ENCODE peak calls at places on chromosomes 4 and X, in ten cellular contexts. L is fibroblast of lung, A is brain microvascular endothelial cell, O is lung, W is HepG2, F is lower lobe of right lung, P is heart right ventricle, B is breast epithelium, Y is upper lobe of right lung, I is testis. N is an unnamed sample.
A peak's percentile ranks its signal among the peaks of the same experiment; 100 is the strongest.

GRCh38 chrX:49754238-49754857 is 58.6 kb upstream of the PAGE1 start:
- DNase-seq in L (peak; percentile 34), F (peak; percentile 43), W (peak; percentile 24), Y (peak; percentile 57), I (peak; percentile 59), O (no peak), P (peak; percentile 11), A (peak; percentile 15), B (no peak), N (no peak)

GRCh38 chr4:147582386-147583077 is 34.7 kb upstream of the TMEM184C start:
- DNase-seq in P (no peak), A (peak; percentile 18), Y (no peak), I (no peak), F (no peak), O (no peak), B (no peak), W (no peak), L (peak; percentile 47), N (no peak)

GRCh38 chrX:149198980-149199732 is 305.9 kb downstream of the IDS start:
- DNase-seq in B (no peak), F (no peak), I (no peak), L (no peak), P (no peak), O (no peak), Y (no peak), W (no peak), A (no peak), N (no peak)

GRCh38 chr4:92091335-92091734 is 212.4 kb upstream of the GRID2 start:
- DNase-seq in F (no peak), O (no peak), I (no peak), L (no peak), P (no peak), B (no peak), A (no peak), Y (no peak), W (peak; percentile 21), N (no peak)

GRCh38 chr4:125736057-125736456 is 421.3 kb downstream of the FAT4 start:
- DNase-seq in I (no peak), O (no peak), A (peak; percentile 80), Y (no peak), P (no peak), F (no peak), L (peak; percentile 42), B (no peak), W (peak; percentile 3), N (no peak)

GRCh38 chrX:36957425-36958328 is 50.5 kb upstream of the FAM47C start:
- DNase-seq in L (no peak), F (peak; percentile 56), B (no peak), O (peak; percentile 32), I (no peak), A (no peak), P (no peak), W (no peak), Y (peak; percentile 79), N (no peak)

GRCh38 chrX:4844376-4844775 is 1130.9 kb upstream of the PRKX start:
- DNase-seq in B (no peak), I (no peak), F (no peak), A (no peak), Y (no peak), W (no peak), O (no peak), P (no peak), L (no peak), N (no peak)

GRCh38 chr4:96205143-96205542 is 365.2 kb downstream of the PDHA2 start:
- DNase-seq in B (no peak), P (no peak), A (no peak), Y (no peak), W (no peak), O (no peak), I (no peak), L (no peak), F (no peak), N (no peak)

GRCh38 chr4:136412708-136413107 is 1119.6 kb downstream of the PCDH18 start:
- DNase-seq in W (no peak), O (no peak), P (no peak), Y (no peak), L (peak; percentile 52), I (no peak), F (no peak), A (peak; percentile 29), B (no peak), N (no peak)

GRCh38 chr4:88672987-88673386 is 24.6 kb downstream of the NAP1L5 start:
- DNase-seq in F (no peak), W (peak; percentile 28), A (peak; percentile 48), B (no peak), O (no peak), L (peak; percentile 65), I (peak; percentile 44), Y (no peak), P (no peak), N (no peak)

GRCh38 chr4:72255269-72255668 is 223.5 kb downstream of the NPFFR2 start:
- DNase-seq in Y (no peak), P (no peak), A (no peak), L (no peak), B (no peak), W (no peak), I (no peak), O (no peak), F (no peak), N (no peak)

GRCh38 chrX:38108364-38108763 is 102.0 kb downstream of the SYTL5 start:
- DNase-seq in O (no peak), L (no peak), A (peak; percentile 2), Y (no peak), P (no peak), B (no peak), F (no peak), W (no peak), I (no peak), N (no peak)

GRCh38 chr4:177384856-177385396 is 57.3 kb downstream of the AGA start:
- DNase-seq in A (no peak), O (no peak), Y (no peak), P (no peak), B (no peak), F (no peak), W (peak; percentile 8), I (no peak), L (no peak), N (no peak)

GRCh38 chr4:68874507-68874906 is 58.7 kb downstream of the UGT2B10 start:
- DNase-seq in B (no peak), W (no peak), P (no peak), I (no peak), F (no peak), L (no peak), O (no peak), Y (no peak), A (no peak), N (no peak)

GRCh38 chr4:179076865-179077264 is 1634.6 kb upstream of the AGA start:
- DNase-seq in Y (no peak), A (no peak), F (no peak), P (no peak), L (no peak), I (no peak), B (no peak), O (no peak), W (no peak), N (no peak)

GRCh38 chrX:25004485-25005032 is 11.2 kb downstream of the ARX start:
- DNase-seq in O (no peak), P (no peak), F (no peak), A (no peak), L (no peak), W (no peak), B (no peak), Y (no peak), I (no peak), N (no peak)

GRCh38 chr4:147984065-147984777 is 252.3 kb downstream of the ARHGAP10 start:
- DNase-seq in F (no peak), O (no peak), Y (no peak), P (no peak), L (peak; percentile 58), W (peak; percentile 38), I (peak; percentile 28), A (peak; percentile 41), B (no peak), N (no peak)

DNA sequence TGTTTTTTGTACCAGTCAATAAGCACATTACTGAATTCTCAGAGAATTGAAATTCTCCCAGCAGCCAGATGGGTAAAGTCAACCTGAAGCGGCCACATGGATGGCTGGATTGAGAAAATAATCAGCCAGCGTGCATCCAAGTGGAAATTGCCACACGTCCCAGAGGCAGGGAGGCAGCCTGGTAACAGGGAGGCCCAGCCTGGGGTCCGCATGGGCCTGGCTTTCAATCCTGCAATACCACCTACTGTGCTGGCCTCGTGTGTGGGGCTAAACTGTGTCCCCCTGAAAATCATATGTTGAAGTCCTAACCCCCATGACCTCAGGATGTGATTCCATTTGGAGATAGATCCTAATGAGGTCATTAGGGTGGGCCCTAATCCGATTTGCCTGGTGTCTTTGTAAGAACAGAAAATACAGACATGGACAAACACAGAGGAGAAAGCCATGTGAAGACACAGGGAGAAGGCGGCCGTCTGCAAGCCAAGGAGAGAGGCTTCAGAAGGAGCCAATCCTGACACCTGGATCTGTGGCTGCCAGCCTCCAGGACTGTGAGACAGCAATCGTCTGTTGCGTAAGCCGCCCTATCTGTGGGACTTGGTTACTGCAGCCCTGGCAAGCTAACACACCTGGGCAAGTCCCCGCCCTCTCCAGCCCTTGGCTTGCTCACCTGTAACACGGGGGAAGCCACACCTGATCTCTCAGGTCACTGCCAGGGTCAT is 90.3 kb downstream of the JAKMIP1 start:
- DNase-seq in A (no peak), L (no peak), B (no peak), P (no peak), O (no peak), Y (no peak), F (no peak), I (peak; percentile 6), W (peak; percentile 7), N (no peak)
- TF ChIP-seq CTCF in A (peak; percentile 7), L (no peak), B (no peak), P (no peak), O (no peak), Y (peak; percentile 24), F (peak; percentile 26), I (peak; percentile 21), W (peak; percentile 5), N (no peak)

GRCh38 chrX:53224860-53225797 is at the start of gene KDM5C:
- DNase-seq in I (peak; percentile 90), O (peak; percentile 92), A (peak; percentile 91), P (peak; percentile 86), Y (peak; percentile 92), W (peak; percentile 84), F (peak; percentile 91), L (peak; percentile 93), B (peak; percentile 80), N (peak; percentile 91)
- H3K27ac ChIP-seq in I (peak within 1 kb of the TSS; percentile 90), O (peak within 1 kb of the TSS; percentile 97), A (peak within 1 kb of the TSS; percentile 100), P (peak within 1 kb of the TSS; percentile 89), Y (peak within 1 kb of the TSS; percentile 91), W (peak within 1 kb of the TSS; percentile 95), F (peak within 1 kb of the TSS; percentile 90), L (peak within 1 kb of the TSS; percentile 98), B (peak within 1 kb of the TSS; percentile 96), N (peak within 1 kb of the TSS; percentile 85)

GRCh38 chr4:2372488-2373030 is 45.9 kb downstream of the ZFYVE28 start:
- DNase-seq in O (no peak), Y (no peak), P (no peak), L (no peak), F (peak; percentile 28), I (no peak), B (no peak), A (no peak), W (no peak), N (no peak)
- H3K36me3 ChIP-seq in O (no peaks in the 10 kb centered on the region), Y (no peaks in the 10 kb centered on the region), P (no peaks in the 10 kb centered on the region), L (no peaks in the 10 kb centered on the region), F (no peaks in the 10 kb centered on the region), I (no peaks in the 10 kb centered on the region), B (no peaks in the 10 kb centered on the region), A (no peaks in the 10 kb centered on the region), W (no peaks in the 10 kb centered on the region), N (no peaks in the 10 kb centered on the region)

DNA sequence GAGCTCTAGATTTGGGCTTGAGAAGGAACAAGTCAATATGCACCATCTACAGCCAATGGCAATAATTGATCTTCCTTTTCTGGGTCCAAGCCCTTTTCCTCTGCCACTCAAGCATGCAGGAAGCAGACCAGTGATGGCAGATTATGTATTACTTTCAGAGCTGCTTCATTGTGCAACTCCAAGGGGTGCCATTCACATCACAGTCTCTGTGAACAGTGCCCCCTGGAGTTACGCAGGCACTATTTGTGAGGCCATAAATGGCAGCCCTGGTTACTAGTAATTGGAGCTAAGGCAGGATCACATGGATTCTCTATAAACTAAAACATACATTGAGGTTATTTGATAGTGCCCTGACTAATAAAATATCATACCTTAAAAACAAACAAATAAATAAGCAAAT is 313.4 kb upstream of the SLC7A11 start:
- DNase-seq in W (peak; percentile 45), L (peak; percentile 28), A (no peak), B (no peak), O (no peak), Y (no peak), I (no peak), P (no peak), F (no peak), N (no peak)
- TF ChIP-seq CTCF in W (peak; percentile 56), L (peak; percentile 27), A (peak; percentile 54), B (no peak), O (no peak), Y (no peak), I (no peak), P (no peak), F (no peak), N (no peak)

N was measured in tibial artery.